ENCODE peak calls at places on chromosomes 12 and 14, in five cellular contexts. W, F, Q, D and C are unnamed samples.

GRCh38 chr14:24422694-24423531 is 6.6 kb downstream of the CBLN3 start:
- DNase-seq in D (no peak), F (no peak), Q (no peak), W (no peak), C (no peak)

GRCh38 chr14:77045570-77045890 is 17.0 kb upstream of the IRF2BPL start:
- DNase-seq in D (no peak), F (no peak), Q (no peak), W (no peak), C (no peak)

GRCh38 chr12:113088971-113089756 is 32.6 kb downstream of the DTX1 start:
- DNase-seq in Q (no peak), W (peak), D (no peak), F (peak), C (peak)

GRCh38 chr14:102591372-102591943 is 991 bp upstream of the RCOR1 start:
- DNase-seq in W (peak), F (peak), Q (no peak), D (peak), C (peak)

GRCh38 chr12:92753976-92754885 is 51.4 kb downstream of the PLEKHG7 start:
- DNase-seq in Q (no peak), W (no peak), D (peak), F (no peak), C (no peak)

GRCh38 chr12:50569876-50570275 is 65.1 kb downstream of the DIP2B start:
- DNase-seq in Q (no peak), D (peak), F (no peak), W (no peak), C (no peak)

GRCh38 chr14:39265032-39265431 is 31.3 kb downstream of the MIA2 start:
- DNase-seq in Q (no peak), W (no peak), D (peak), F (no peak), C (no peak)

GRCh38 chr12:69987453-69988102 is 162.6 kb downstream of the MYRFL start:
- DNase-seq in D (peak), W (no peak), Q (peak), F (no peak), C (no peak)

GRCh38 chr14:60757617-60758016 is 23.1 kb downstream of the MNAT1 start:
- DNase-seq in F (no peak), D (peak), Q (no peak), W (no peak), C (no peak)

GRCh38 chr14:105605501-105606304 is 79.3 kb downstream of the TMEM121 start:
- DNase-seq in W (no peak), Q (no peak), F (no peak), D (no peak), C (peak)

GRCh38 chr12:268483-268840 is 5.8 kb upstream of the SLC6A13 start:
- DNase-seq in Q (no peak), D (no peak), W (no peak), F (no peak), C (no peak)

GRCh38 chr12:1174659-1175058 is 183.6 kb downstream of the ERC1 start:
- DNase-seq in D (no peak), W (no peak), Q (no peak), F (no peak), C (no peak)

GRCh38 chr12:11847539-11847938 is 198.1 kb downstream of the ETV6 start:
- DNase-seq in Q (no peak), F (no peak), W (no peak), D (no peak), C (no peak)

GRCh38 chr14:77006127-77006526 is 22.4 kb downstream of the IRF2BPL start:
- DNase-seq in W (no peak), D (no peak), F (no peak), Q (no peak), C (no peak)

GRCh38 chr14:92959761-92960680 is 37.1 kb downstream of the CHGA start:
- DNase-seq in W (no peak), D (no peak), F (no peak), Q (no peak), C (no peak)

GRCh38 chr12:121610239-121611149 is 15.8 kb upstream of the ORAI1 start:
- DNase-seq in F (no peak), D (peak), Q (no peak), W (no peak), C (no peak)

GRCh38 chr12:52871291-52871961 is 22.6 kb upstream of the KRT78 start:
- DNase-seq in D (peak), W (no peak), F (peak), Q (peak), C (no peak)

GRCh38 chr12:94184995-94185711 is 36.8 kb downstream of the PLXNC1 start:
- DNase-seq in D (no peak), F (no peak), Q (no peak), W (no peak), C (no peak)

GRCh38 chr14:38285962-38286361 is 30.1 kb upstream of the CLEC14A start:
- DNase-seq in F (no peak), W (no peak), Q (no peak), D (no peak), C (no peak)

GRCh38 chr12:68455676-68456345 is 123.6 kb upstream of the MDM1 start:
- DNase-seq in W (no peak), F (no peak), Q (no peak), D (peak), C (no peak)

GRCh38 chr12:77377116-77377515 is 311.7 kb upstream of the E2F7 start:
- DNase-seq in Q (no peak), D (peak), W (no peak), F (no peak), C (no peak)

GRCh38 chr14:93683241-93683640 is 105.0 kb downstream of the PRIMA1 start:
- DNase-seq in Q (no peak), D (no peak), W (no peak), F (no peak), C (no peak)